ENCODE peak calls at places on chromosomes 4 and X, in eight cellular contexts. One of them, this sample, is unnamed.

GRCh38 chrX:119647089-119647488 is 40.9 kb upstream of the NKRF start:
- DNase-seq in iris pigment epithelial cell: no peak
- DNase-seq in mucosa of descending colon: no peak
- DNase-seq in D341Med: no peak
- DNase-seq in right atrium auricular region: no peak
- DNase-seq in stimulated activated CD4-positive, alpha-beta T cell treated with anti-CD3 and anti-CD28 coated beads, Interleukin-1b, Interleukin-23, amount 100 ng/mL, for 1 hour: no peak
- DNase-seq in cardiac fibroblast: no peak
- DNase-seq in Calu3: no peak
- DNase-seq in this sample: no peak

GRCh38 chr4:56139241-56139827 is 190.6 kb downstream of the CEP135 start:
- DNase-seq in iris pigment epithelial cell: no peak
- DNase-seq in mucosa of descending colon: no peak
- DNase-seq in D341Med: no peak
- DNase-seq in right atrium auricular region: no peak
- DNase-seq in stimulated activated CD4-positive, alpha-beta T cell treated with anti-CD3 and anti-CD28 coated beads, Interleukin-1b, Interleukin-23, amount 100 ng/mL, for 1 hour: no peak
- DNase-seq in cardiac fibroblast: no peak
- DNase-seq in Calu3: no peak
- DNase-seq in this sample: no peak

GRCh38 chr4:65624651-65625050 is 45.6 kb downstream of the EPHA5 start:
- DNase-seq in iris pigment epithelial cell: peak
- DNase-seq in mucosa of descending colon: no peak
- DNase-seq in D341Med: no peak
- DNase-seq in right atrium auricular region: no peak
- DNase-seq in stimulated activated CD4-positive, alpha-beta T cell treated with anti-CD3 and anti-CD28 coated beads, Interleukin-1b, Interleukin-23, amount 100 ng/mL, for 1 hour: no peak
- DNase-seq in cardiac fibroblast: peak
- DNase-seq in Calu3: no peak
- DNase-seq in this sample: no peak

GRCh38 chr4:45122406-45122805 is 396.1 kb upstream of the GNPDA2 start:
- DNase-seq in iris pigment epithelial cell: no peak
- DNase-seq in mucosa of descending colon: no peak
- DNase-seq in D341Med: no peak
- DNase-seq in right atrium auricular region: no peak
- DNase-seq in stimulated activated CD4-positive, alpha-beta T cell treated with anti-CD3 and anti-CD28 coated beads, Interleukin-1b, Interleukin-23, amount 100 ng/mL, for 1 hour: no peak
- DNase-seq in cardiac fibroblast: no peak
- DNase-seq in Calu3: no peak
- DNase-seq in this sample: no peak

GRCh38 chrX:10054396-10054795 is 87.2 kb downstream of the CLDN34 start:
- DNase-seq in iris pigment epithelial cell: no peak
- DNase-seq in mucosa of descending colon: no peak
- DNase-seq in D341Med: no peak
- DNase-seq in right atrium auricular region: no peak
- DNase-seq in stimulated activated CD4-positive, alpha-beta T cell treated with anti-CD3 and anti-CD28 coated beads, Interleukin-1b, Interleukin-23, amount 100 ng/mL, for 1 hour: no peak
- DNase-seq in cardiac fibroblast: no peak
- DNase-seq in Calu3: no peak
- DNase-seq in this sample: no peak

GRCh38 chrX:70219938-70220764 is 14.3 kb upstream of the AWAT1 start:
- DNase-seq in iris pigment epithelial cell: peak
- DNase-seq in mucosa of descending colon: peak
- DNase-seq in D341Med: no peak
- DNase-seq in right atrium auricular region: no peak
- DNase-seq in stimulated activated CD4-positive, alpha-beta T cell treated with anti-CD3 and anti-CD28 coated beads, Interleukin-1b, Interleukin-23, amount 100 ng/mL, for 1 hour: no peak
- DNase-seq in cardiac fibroblast: peak
- DNase-seq in Calu3: peak
- DNase-seq in this sample: no peak

GRCh38 chrX:119606508-119607389 is 525 bp upstream of the NKRF start:
- DNase-seq in iris pigment epithelial cell: peak
- DNase-seq in mucosa of descending colon: no peak
- DNase-seq in D341Med: no peak
- DNase-seq in right atrium auricular region: no peak
- DNase-seq in stimulated activated CD4-positive, alpha-beta T cell treated with anti-CD3 and anti-CD28 coated beads, Interleukin-1b, Interleukin-23, amount 100 ng/mL, for 1 hour: no peak
- DNase-seq in cardiac fibroblast: no peak
- DNase-seq in Calu3: no peak
- DNase-seq in this sample: no peak

GRCh38 chrX:149512225-149512885 is 7.2 kb upstream of the IDS start:
- DNase-seq in iris pigment epithelial cell: peak
- DNase-seq in mucosa of descending colon: peak
- DNase-seq in D341Med: peak
- DNase-seq in right atrium auricular region: peak
- DNase-seq in stimulated activated CD4-positive, alpha-beta T cell treated with anti-CD3 and anti-CD28 coated beads, Interleukin-1b, Interleukin-23, amount 100 ng/mL, for 1 hour: peak
- DNase-seq in cardiac fibroblast: peak
- DNase-seq in Calu3: peak
- DNase-seq in this sample: peak

GRCh38 chr4:105274504-105274903 is 127.8 kb downstream of the TET2 start:
- DNase-seq in iris pigment epithelial cell: no peak
- DNase-seq in mucosa of descending colon: no peak
- DNase-seq in D341Med: no peak
- DNase-seq in right atrium auricular region: no peak
- DNase-seq in stimulated activated CD4-positive, alpha-beta T cell treated with anti-CD3 and anti-CD28 coated beads, Interleukin-1b, Interleukin-23, amount 100 ng/mL, for 1 hour: no peak
- DNase-seq in cardiac fibroblast: peak
- DNase-seq in Calu3: no peak
- DNase-seq in this sample: no peak

GRCh38 chr4:53748328-53748772 is 157.1 kb upstream of the LNX1 start:
- DNase-seq in iris pigment epithelial cell: no peak
- DNase-seq in mucosa of descending colon: no peak
- DNase-seq in D341Med: no peak
- DNase-seq in right atrium auricular region: no peak
- DNase-seq in stimulated activated CD4-positive, alpha-beta T cell treated with anti-CD3 and anti-CD28 coated beads, Interleukin-1b, Interleukin-23, amount 100 ng/mL, for 1 hour: no peak
- DNase-seq in cardiac fibroblast: no peak
- DNase-seq in Calu3: no peak
- DNase-seq in this sample: no peak

GRCh38 chr4:85372986-85373385 is 102.0 kb upstream of the ARHGAP24 start:
- DNase-seq in iris pigment epithelial cell: no peak
- DNase-seq in mucosa of descending colon: no peak
- DNase-seq in D341Med: no peak
- DNase-seq in right atrium auricular region: no peak
- DNase-seq in stimulated activated CD4-positive, alpha-beta T cell treated with anti-CD3 and anti-CD28 coated beads, Interleukin-1b, Interleukin-23, amount 100 ng/mL, for 1 hour: no peak
- DNase-seq in cardiac fibroblast: no peak
- DNase-seq in Calu3: no peak
- DNase-seq in this sample: no peak

GRCh38 chr4:169015237-169015636 is 5.2 kb upstream of the CBR4 start:
- DNase-seq in iris pigment epithelial cell: no peak
- DNase-seq in mucosa of descending colon: no peak
- DNase-seq in D341Med: no peak
- DNase-seq in right atrium auricular region: no peak
- DNase-seq in stimulated activated CD4-positive, alpha-beta T cell treated with anti-CD3 and anti-CD28 coated beads, Interleukin-1b, Interleukin-23, amount 100 ng/mL, for 1 hour: no peak
- DNase-seq in cardiac fibroblast: no peak
- DNase-seq in Calu3: no peak
- DNase-seq in this sample: no peak

GRCh38 chr4:68950033-68950432 is 1.6 kb downstream of the UGT2A3 start:
- DNase-seq in iris pigment epithelial cell: no peak
- DNase-seq in mucosa of descending colon: no peak
- DNase-seq in D341Med: no peak
- DNase-seq in right atrium auricular region: no peak
- DNase-seq in stimulated activated CD4-positive, alpha-beta T cell treated with anti-CD3 and anti-CD28 coated beads, Interleukin-1b, Interleukin-23, amount 100 ng/mL, for 1 hour: no peak
- DNase-seq in cardiac fibroblast: no peak
- DNase-seq in Calu3: no peak
- DNase-seq in this sample: no peak

GRCh38 chrX:73577368-73577767 is 14.4 kb downstream of the CHIC1 start:
- DNase-seq in iris pigment epithelial cell: peak
- DNase-seq in mucosa of descending colon: no peak
- DNase-seq in D341Med: no peak
- DNase-seq in right atrium auricular region: no peak
- DNase-seq in stimulated activated CD4-positive, alpha-beta T cell treated with anti-CD3 and anti-CD28 coated beads, Interleukin-1b, Interleukin-23, amount 100 ng/mL, for 1 hour: no peak
- DNase-seq in cardiac fibroblast: peak
- DNase-seq in Calu3: peak
- DNase-seq in this sample: no peak

GRCh38 chr4:169611157-169611556 is 1.2 kb downstream of the NEK1 start:
- DNase-seq in iris pigment epithelial cell: no peak
- DNase-seq in mucosa of descending colon: no peak
- DNase-seq in D341Med: no peak
- DNase-seq in right atrium auricular region: no peak
- DNase-seq in stimulated activated CD4-positive, alpha-beta T cell treated with anti-CD3 and anti-CD28 coated beads, Interleukin-1b, Interleukin-23, amount 100 ng/mL, for 1 hour: no peak
- DNase-seq in cardiac fibroblast: no peak
- DNase-seq in Calu3: no peak
- DNase-seq in this sample: no peak

GRCh38 chr4:143711543-143712159 is 11.2 kb upstream of the FREM3 start:
- DNase-seq in iris pigment epithelial cell: no peak
- DNase-seq in mucosa of descending colon: no peak
- DNase-seq in D341Med: no peak
- DNase-seq in right atrium auricular region: no peak
- DNase-seq in stimulated activated CD4-positive, alpha-beta T cell treated with anti-CD3 and anti-CD28 coated beads, Interleukin-1b, Interleukin-23, amount 100 ng/mL, for 1 hour: no peak
- DNase-seq in cardiac fibroblast: no peak
- DNase-seq in Calu3: no peak
- DNase-seq in this sample: no peak

GRCh38 chrX:4547218-4547836 is 833.9 kb upstream of the PRKX start:
- DNase-seq in iris pigment epithelial cell: peak
- DNase-seq in mucosa of descending colon: peak
- DNase-seq in D341Med: peak
- DNase-seq in right atrium auricular region: peak
- DNase-seq in stimulated activated CD4-positive, alpha-beta T cell treated with anti-CD3 and anti-CD28 coated beads, Interleukin-1b, Interleukin-23, amount 100 ng/mL, for 1 hour: no peak
- DNase-seq in cardiac fibroblast: peak
- DNase-seq in Calu3: peak
- DNase-seq in this sample: peak

GRCh38 chr4:137946423-137946822 is 295.7 kb downstream of the SLC7A11 start:
- DNase-seq in iris pigment epithelial cell: peak
- DNase-seq in mucosa of descending colon: no peak
- DNase-seq in D341Med: no peak
- DNase-seq in right atrium auricular region: no peak
- DNase-seq in stimulated activated CD4-positive, alpha-beta T cell treated with anti-CD3 and anti-CD28 coated beads, Interleukin-1b, Interleukin-23, amount 100 ng/mL, for 1 hour: no peak
- DNase-seq in cardiac fibroblast: peak
- DNase-seq in Calu3: no peak
- DNase-seq in this sample: no peak

GRCh38 chr4:73593631-73594241 is 26.5 kb downstream of the RASSF6 start:
- DNase-seq in iris pigment epithelial cell: peak
- DNase-seq in mucosa of descending colon: no peak
- DNase-seq in D341Med: no peak
- DNase-seq in right atrium auricular region: no peak
- DNase-seq in stimulated activated CD4-positive, alpha-beta T cell treated with anti-CD3 and anti-CD28 coated beads, Interleukin-1b, Interleukin-23, amount 100 ng/mL, for 1 hour: no peak
- DNase-seq in cardiac fibroblast: peak
- DNase-seq in Calu3: no peak
- DNase-seq in this sample: no peak

GRCh38 chrX:14718403-14718802 is 154.5 kb downstream of the FANCB start:
- DNase-seq in iris pigment epithelial cell: peak
- DNase-seq in mucosa of descending colon: no peak
- DNase-seq in D341Med: no peak
- DNase-seq in right atrium auricular region: no peak
- DNase-seq in stimulated activated CD4-positive, alpha-beta T cell treated with anti-CD3 and anti-CD28 coated beads, Interleukin-1b, Interleukin-23, amount 100 ng/mL, for 1 hour: no peak
- DNase-seq in cardiac fibroblast: peak
- DNase-seq in Calu3: no peak
- DNase-seq in this sample: no peak

GRCh38 chr4:20109395-20109794 is 142.3 kb upstream of the SLIT2 start:
- DNase-seq in iris pigment epithelial cell: peak
- DNase-seq in mucosa of descending colon: no peak
- DNase-seq in D341Med: no peak
- DNase-seq in right atrium auricular region: no peak
- DNase-seq in stimulated activated CD4-positive, alpha-beta T cell treated with anti-CD3 and anti-CD28 coated beads, Interleukin-1b, Interleukin-23, amount 100 ng/mL, for 1 hour: no peak
- DNase-seq in cardiac fibroblast: peak
- DNase-seq in Calu3: no peak
- DNase-seq in this sample: no peak